ENCODE peak calls at places on chromosomes 3 and 15, in five cellular contexts. C, E, N, Y and P are unnamed samples.
A peak's percentile ranks its signal among the peaks of the same experiment; 100 is the strongest.

GRCh38 chr3:45021524-45021923 is 4.6 kb upstream of the CLEC3B start:
- DNase-seq in C (no peak), E (no peak), N (peak; percentile 75), Y (no peak), P (no peak)

GRCh38 chr15:74994236-74994635 is 1.1 kb upstream of the SCAMP5 start:
- DNase-seq in C (no peak), E (no peak), N (no peak), Y (no peak), P (no peak)

GRCh38 chr3:183688869-183689268 is 8.7 kb upstream of the YEATS2 start:
- DNase-seq in C (no peak), E (no peak), N (no peak), Y (no peak), P (no peak)

GRCh38 chr3:106006001-106006400 is 137.2 kb upstream of the CBLB start:
- DNase-seq in C (no peak), E (no peak), N (peak; percentile 26), Y (no peak), P (no peak)

GRCh38 chr15:66839511-66840112 is 137.6 kb downstream of the SMAD6 start:
- DNase-seq in C (no peak), E (no peak), N (no peak), Y (no peak), P (no peak)

GRCh38 chr3:87771338-87772059 is 287.3 kb downstream of the CGGBP1 start:
- DNase-seq in C (peak; percentile 46), E (no peak), N (peak; percentile 20), Y (peak; percentile 29), P (peak; percentile 18)

GRCh38 chr3:99131876-99132275 is 230.4 kb upstream of the DCBLD2 start:
- DNase-seq in C (peak; percentile 16), E (no peak), N (no peak), Y (no peak), P (no peak)

GRCh38 chr3:176916777-176917176 is 280.5 kb downstream of the TBL1XR1 start:
- DNase-seq in C (no peak), E (peak; percentile 87), N (no peak), Y (no peak), P (no peak)

GRCh38 chr3:138465927-138466326 is 31.5 kb downstream of the ESYT3 start:
- DNase-seq in C (no peak), E (no peak), N (no peak), Y (no peak), P (no peak)

GRCh38 chr3:152969557-152970300 is 134.8 kb downstream of the P2RY1 start:
- DNase-seq in C (no peak), E (no peak), N (no peak), Y (no peak), P (no peak)

GRCh38 chr3:115692887-115693524 is 69.7 kb downstream of the GAP43 start:
- DNase-seq in C (peak; percentile 74), E (peak; percentile 64), N (peak; percentile 73), Y (peak; percentile 71), P (peak; percentile 60)

GRCh38 chr3:133930341-133930933 is 34.8 kb upstream of the RAB6B start:
- DNase-seq in C (peak; percentile 62), E (peak; percentile 30), N (no peak), Y (peak; percentile 42), P (peak; percentile 59)

GRCh38 chr15:43091859-43092258 is 14.0 kb downstream of the UBR1 start:
- DNase-seq in C (no peak), E (no peak), N (no peak), Y (no peak), P (no peak)

GRCh38 chr15:39135989-39136388 is 444.9 kb upstream of the THBS1 start:
- DNase-seq in C (peak; percentile 48), E (no peak), N (no peak), Y (no peak), P (no peak)

GRCh38 chr3:194312743-194313281 is 38.3 kb downstream of the CPN2 start:
- DNase-seq in C (no peak), E (peak; percentile 68), N (peak; percentile 55), Y (no peak), P (no peak)

GRCh38 chr3:46617941-46618340 is 5.6 kb downstream of the FAM240A start:
- DNase-seq in C (no peak), E (no peak), N (no peak), Y (no peak), P (no peak)

GRCh38 chr3:128767351-128767750 is 41.4 kb downstream of the RAB7A start:
- DNase-seq in C (no peak), E (no peak), N (no peak), Y (no peak), P (no peak)